ENCODE peak calls at places on chromosomes 13 and 19, in seven cellular contexts. K, Y, Z, O, D, V and I are unnamed samples. For H3K27me3, the result is how much of the 10 kb centered on the place peaks cover.

GRCh38 chr19:4577020-4577782 is 17.7 kb upstream of the SEMA6B start:
- DNase-seq in O (no peak), Y (peak), Z (no peak), K (no peak), V (no peak), D (no peak), I (no peak)

GRCh38 chr13:58619396-58620113 is 988.0 kb downstream of the PCDH17 start:
- DNase-seq in Y (no peak), Z (no peak), O (no peak), V (no peak), D (no peak), K (no peak), I (no peak)

GRCh38 chr13:37869756-37870488 is at the start of gene TRPC4:
- DNase-seq in Y (peak), V (peak), D (no peak), K (peak), Z (no peak), O (peak), I (peak)

GRCh38 chr19:11410682-11411081 is 8.4 kb downstream of the RGL3 start:
- DNase-seq in K (no peak), Z (no peak), V (peak), O (no peak), Y (peak), D (no peak), I (no peak)

GRCh38 chr19:10848208-10848843 is at the start of gene C19orf38:
- DNase-seq in O (no peak), Y (no peak), Z (no peak), V (no peak), K (no peak), D (no peak), I (no peak)

GRCh38 chr13:38628554-38628953 is 58.3 kb upstream of the FREM2 start:
- DNase-seq in Y (no peak), D (no peak), O (no peak), K (no peak), V (no peak), Z (no peak), I (no peak)

GRCh38 chr13:73069206-73069815 is 10.5 kb downstream of the KLF5 start:
- DNase-seq in Y (no peak), Z (no peak), D (no peak), O (no peak), K (no peak), V (peak), I (no peak)

GRCh38 chr13:30418886-30419459 is 3.3 kb upstream of the UBE2L5 start:
- DNase-seq in K (no peak), O (no peak), Z (no peak), V (no peak), Y (no peak), D (no peak), I (no peak)

GRCh38 chr13:65929436-65929835 is 1300.7 kb downstream of the PCDH9 start:
- DNase-seq in Z (no peak), Y (no peak), K (no peak), V (peak), O (no peak), D (no peak), I (no peak)

GRCh38 chr19:5424192-5424973 is 30.8 kb upstream of the ZNRF4 start:
- DNase-seq in Z (no peak), V (no peak), D (no peak), Y (no peak), O (no peak), K (no peak), I (no peak)

GRCh38 chr19:17424743-17425365 is 5.0 kb downstream of the MVB12A start:
- DNase-seq in K (peak), Y (peak), Z (no peak), D (no peak), V (peak), O (peak), I (no peak)

GRCh38 chr13:99442273-99442895 is 58.9 kb upstream of the TM9SF2 start:
- DNase-seq in V (peak), O (no peak), Z (no peak), D (no peak), K (no peak), Y (peak), I (peak)

GRCh38 chr13:60765700-60766411 is 368.8 kb downstream of the TDRD3 start:
- DNase-seq in Z (no peak), Y (no peak), O (no peak), D (no peak), K (no peak), V (no peak), I (no peak)

GRCh38 chr19:6663236-6664187 is 6.4 kb downstream of the TNFSF14 start:
- DNase-seq in D (no peak), Y (peak), Z (peak), K (no peak), O (no peak), V (no peak), I (no peak)

GRCh38 chr19:48568345-48568886 is 16.4 kb downstream of the SULT2B1 start:
- DNase-seq in V (peak), D (peak), Y (peak), K (peak), O (peak), Z (no peak), I (peak)

GRCh38 chr13:37348916-37349653 is 243.6 kb upstream of the CSNK1A1L start:
- DNase-seq in Z (no peak), O (no peak), V (peak), D (no peak), Y (no peak), K (no peak), I (no peak)

DNA sequence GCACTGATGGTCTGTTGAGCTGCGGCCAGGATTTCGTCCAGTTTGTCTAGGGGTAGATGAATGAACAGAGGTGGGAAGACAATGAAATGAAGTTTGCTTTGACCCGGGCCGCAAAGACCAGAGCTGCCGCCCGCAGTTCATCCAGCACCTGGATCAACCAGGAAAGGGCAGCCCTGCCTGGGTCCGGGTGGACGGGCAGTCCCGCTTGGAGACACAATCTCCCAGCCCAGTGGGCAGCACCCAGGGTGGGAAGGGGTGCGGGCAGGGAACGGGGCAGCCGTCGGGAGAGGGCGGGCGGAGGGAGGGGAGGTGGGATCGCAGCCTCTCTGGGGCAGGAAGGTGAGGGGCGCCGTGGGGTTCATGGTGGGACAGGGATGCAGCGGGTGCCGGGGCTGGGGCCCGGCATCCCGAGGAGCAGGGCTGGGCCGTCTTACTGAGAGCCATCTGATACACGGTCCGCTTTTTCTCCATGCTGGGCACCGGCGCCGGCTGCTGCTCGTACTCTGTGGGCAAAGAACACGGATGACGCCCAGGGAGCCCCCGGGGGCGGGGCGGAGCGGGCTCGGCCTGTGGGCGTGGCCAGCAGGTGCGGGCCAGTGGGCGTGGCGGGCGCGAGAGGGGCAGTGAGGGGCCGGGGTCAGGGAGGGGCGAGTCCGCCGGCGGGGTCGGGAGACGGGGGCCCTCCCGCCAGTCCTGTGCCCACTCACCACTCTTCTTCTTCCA is 33.1 kb downstream of the SHANK1 start:
- DNase-seq in K (no peak), O (no peak), V (no peak), Z (no peak), Y (no peak), D (no peak), I (no peak)
- H3K27me3 ChIP-seq in K (under half), O (under half), V (under half), Z (under half), Y (under half), D (under half), I (under half)

GRCh38 chr19:1531587-1531986 is 7.7 kb downstream of the PLK5 start:
- DNase-seq in D (no peak), O (no peak), V (no peak), Z (no peak), Y (no peak), K (no peak), I (no peak)
- H3K27me3 ChIP-seq in D (under half), O (under half), V (under half), Z (under half), Y (under half), K (under half), I (under half)

DNA sequence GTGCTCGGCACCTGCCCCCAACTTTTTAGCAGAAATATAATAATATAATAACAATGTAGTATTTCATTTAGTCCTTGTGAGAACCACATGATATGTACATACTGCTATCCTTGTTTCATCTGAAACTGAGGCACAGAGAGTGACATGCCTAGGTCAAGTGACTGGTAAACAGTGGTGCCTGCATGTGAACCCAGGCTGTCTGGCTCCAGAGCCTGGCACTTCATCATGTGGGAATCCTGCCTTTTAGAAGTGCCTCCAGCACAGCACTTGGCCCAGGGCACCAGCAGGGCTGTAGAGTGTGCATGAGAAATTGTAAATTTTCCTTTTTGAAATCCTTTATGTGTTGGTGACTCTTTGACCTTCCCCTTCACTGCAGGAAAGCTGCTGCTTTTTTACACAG is 27.4 kb downstream of the PRAM1 start:
- DNase-seq in D (no peak), Y (no peak), K (no peak), Z (no peak), V (no peak), O (no peak), I (no peak)
- H3K27me3 ChIP-seq in D (under half), Y (under half), K (under half), Z (under half), V (under half), O (under half), I (under half)

GRCh38 chr19:835201-835810 is 5.5 kb upstream of the PRTN3 start:
- DNase-seq in V (no peak), K (no peak), D (no peak), Y (no peak), Z (no peak), O (peak), I (no peak)
- H3K27me3 ChIP-seq in V (under half), K (under half), D (under half), Y (under half), Z (under half), O (under half), I (half or more)

GRCh38 chr19:46189971-46190335 is 39.6 kb upstream of the IGFL1 start:
- DNase-seq in Y (no peak), O (no peak), K (no peak), Z (no peak), V (no peak), D (no peak), I (no peak)
- H3K27me3 ChIP-seq in Y (under half), O (under half), K (under half), Z (under half), V (half or more), D (under half), I (under half)

GRCh38 chr19:808176-808741 is 11.0 kb downstream of the PTBP1 start:
- DNase-seq in Y (no peak), Z (no peak), O (no peak), K (no peak), V (no peak), D (no peak), I (no peak)

GRCh38 chr19:806815-807421 is 9.7 kb downstream of the PTBP1 start:
- DNase-seq in Y (no peak), D (no peak), K (no peak), Z (no peak), O (no peak), V (no peak), I (no peak)

GRCh38 chr19:805600-806550 is 8.6 kb downstream of the PTBP1 start:
- DNase-seq in V (no peak), D (no peak), O (no peak), Y (no peak), K (no peak), Z (no peak), I (no peak)

GRCh38 chr19:805161-805561 is 7.9 kb downstream of the PTBP1 start:
- DNase-seq in K (no peak), V (no peak), Y (no peak), O (no peak), Z (no peak), D (no peak), I (no peak)

GRCh38 chr19:807627-808175 is 10.4 kb downstream of the PTBP1 start:
- DNase-seq in O (no peak), V (no peak), D (no peak), K (no peak), Z (no peak), Y (no peak), I (no peak)
- H3K27me3 ChIP-seq in O (under half), V (under half), D (under half), K (under half), Z (under half), Y (under half), I (under half)

GRCh38 chr19:50873056-50873455 is at the start of gene KLK2:
- DNase-seq in Z (no peak), D (no peak), O (no peak), K (no peak), V (no peak), Y (no peak), I (no peak)

GRCh38 chr19:50870417-50871089 is 2.7 kb upstream of the KLK2 start:
- DNase-seq in D (no peak), Z (no peak), K (no peak), V (peak), Y (no peak), O (no peak), I (no peak)

GRCh38 chr19:50874185-50874584 is 946 bp downstream of the KLK2 start:
- DNase-seq in Z (no peak), K (no peak), O (no peak), D (no peak), Y (no peak), V (no peak), I (no peak)

DNA sequence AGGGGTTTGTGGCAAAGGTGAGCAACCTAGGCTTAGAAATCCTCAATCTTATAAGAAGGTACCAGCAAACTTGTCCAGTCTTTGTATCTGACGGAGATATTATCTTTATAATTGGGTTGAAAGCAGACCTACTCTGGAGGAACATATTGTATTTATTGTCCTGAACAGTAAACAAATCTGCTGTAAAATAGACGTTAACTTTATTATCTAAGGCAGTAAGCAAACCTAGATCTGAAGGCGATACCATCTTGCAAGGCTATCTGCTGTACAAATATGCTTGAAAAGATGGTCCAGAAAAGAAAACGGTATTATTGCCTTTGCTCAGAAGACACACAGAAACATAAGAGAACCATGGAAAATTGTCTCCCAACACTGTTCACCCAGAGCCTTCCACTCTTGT is 3.8 kb upstream of the KLK2 start:
- DNase-seq in Y (no peak), V (no peak), O (no peak), D (no peak), Z (no peak), K (no peak), I (no peak)
- H3K27me3 ChIP-seq in Y (under half), V (under half), O (under half), D (under half), Z (under half), K (under half), I (under half)